ENCODE peak calls at places on chromosome 2, in eight cellular contexts. I, S, O, R, Y, C, N and V are unnamed samples.

GRCh38 chr2:120803085-120803484 is 67.4 kb downstream of the GLI2 start:
- DNase-seq in I (no peak), S (no peak), O (no peak), R (no peak), Y (no peak), C (no peak), N (peak), V (no peak)

GRCh38 chr2:128632491-128632780 is 313.8 kb upstream of the HS6ST1 start:
- DNase-seq in I (no peak), S (no peak), O (no peak), R (no peak), Y (no peak), C (no peak), N (no peak), V (no peak)

GRCh38 chr2:33230877-33231276 is 245.6 kb upstream of the RASGRP3 start:
- DNase-seq in I (no peak), S (no peak), O (no peak), R (no peak), Y (no peak), C (no peak), N (no peak), V (no peak)

GRCh38 chr2:50476174-50476573 is 555.8 kb downstream of the NRXN1 start:
- DNase-seq in I (no peak), S (no peak), O (no peak), R (no peak), Y (no peak), C (no peak), N (peak), V (no peak)

GRCh38 chr2:98869272-98869641 is 66.8 kb downstream of the CRACDL start:
- DNase-seq in I (no peak), S (peak), O (no peak), R (no peak), Y (no peak), C (no peak), N (peak), V (peak)

GRCh38 chr2:47720036-47720435 is 62.9 kb upstream of the MSH6 start:
- DNase-seq in I (no peak), S (no peak), O (no peak), R (no peak), Y (no peak), C (no peak), N (no peak), V (no peak)

GRCh38 chr2:110717734-110718133 is 14.6 kb upstream of the ACOXL start:
- DNase-seq in I (no peak), S (no peak), O (no peak), R (no peak), Y (no peak), C (no peak), N (no peak), V (peak)

GRCh38 chr2:145800201-145801091 is 1280.5 kb upstream of the ZEB2 start:
- DNase-seq in I (no peak), S (peak), O (no peak), R (no peak), Y (no peak), C (no peak), N (peak), V (peak)

GRCh38 chr2:23549051-23549450 is 164.1 kb downstream of the KLHL29 start:
- DNase-seq in I (no peak), S (no peak), O (no peak), R (no peak), Y (no peak), C (no peak), N (peak), V (no peak)

GRCh38 chr2:18498531-18498930 is 61.9 kb downstream of the RDH14 start:
- DNase-seq in I (no peak), S (no peak), O (no peak), R (no peak), Y (no peak), C (no peak), N (peak), V (no peak)

GRCh38 chr2:187478719-187479118 is 30.7 kb upstream of the CALCRL start:
- DNase-seq in I (no peak), S (no peak), O (no peak), R (no peak), Y (no peak), C (no peak), N (no peak), V (no peak)

GRCh38 chr2:135744761-135745314 is 3.2 kb downstream of the UBXN4 start:
- DNase-seq in I (peak), S (peak), O (no peak), R (no peak), Y (no peak), C (peak), N (peak), V (peak)

GRCh38 chr2:215793747-215794595 is 219.4 kb downstream of the MREG start:
- DNase-seq in I (peak), S (peak), O (no peak), R (no peak), Y (no peak), C (peak), N (peak), V (peak)

GRCh38 chr2:105443610-105444598 is 45.1 kb upstream of the FHL2 start:
- DNase-seq in I (no peak), S (no peak), O (no peak), R (no peak), Y (no peak), C (no peak), N (peak), V (no peak)

GRCh38 chr2:205682239-205683021 is at the start of gene NRP2:
- DNase-seq in I (no peak), S (peak), O (peak), R (peak), Y (no peak), C (peak), N (peak), V (peak)

GRCh38 chr2:113214141-113214540 is 40.4 kb downstream of the PSD4 start:
- DNase-seq in I (no peak), S (no peak), O (no peak), R (no peak), Y (no peak), C (no peak), N (no peak), V (no peak)

GRCh38 chr2:174259981-174260380 is 11.6 kb upstream of the OLA1 start:
- DNase-seq in I (no peak), S (peak), O (no peak), R (no peak), Y (no peak), C (peak), N (no peak), V (peak)

GRCh38 chr2:156190532-156190931 is 142.0 kb downstream of the NR4A2 start:
- DNase-seq in I (no peak), S (no peak), O (no peak), R (no peak), Y (no peak), C (no peak), N (peak), V (no peak)

GRCh38 chr2:235638541-235639192 is 144.8 kb downstream of the AGAP1 start:
- DNase-seq in I (no peak), S (no peak), O (no peak), R (peak), Y (no peak), C (peak), N (peak), V (no peak)